ENCODE peak calls at places on chromosomes 16 and 17, in six cellular contexts. Z is GM12878, E is A549, S is HepG2, G is K562, U is endothelial cell of umbilical vein. Q is an unnamed sample.
A peak's percentile ranks its signal among the peaks of the same experiment; 100 is the strongest.

GRCh38 chr16:83971165-83972130 is 3.4 kb downstream of the NECAB2 start:
- DNase-seq in Z (no peak), E (no peak), S (no peak), G (no peak), U (no peak), Q (no peak)

GRCh38 chr17:74010903-74011302 is 192.6 kb upstream of the RPL38 start:
- DNase-seq in Z (no peak), E (no peak), S (no peak), G (no peak), U (no peak), Q (no peak)

GRCh38 chr17:77358801-77359716 is 218.3 kb downstream of the SEC14L1 start:
- DNase-seq in Z (no peak), E (no peak), S (no peak), G (no peak), U (no peak), Q (no peak)

GRCh38 chr17:68491864-68492263 is 20.4 kb upstream of the PRKAR1A start:
- DNase-seq in Z (no peak), E (no peak), S (no peak), G (no peak), U (no peak), Q (no peak)

GRCh38 chr16:89437991-89438390 is 52.4 kb downstream of the ANKRD11 start:
- DNase-seq in Z (no peak), E (no peak), S (no peak), G (no peak), U (no peak), Q (no peak)

GRCh38 chr17:6667516-6667915 is 16.0 kb downstream of the C17orf100 start:
- DNase-seq in Z (no peak), E (no peak), S (no peak), G (no peak), U (no peak), Q (peak; percentile 17)

GRCh38 chr16:70383421-70383960 is 36.8 kb downstream of the DDX19A start:
- DNase-seq in Z (no peak), E (no peak), S (no peak), G (no peak), U (no peak), Q (no peak)

GRCh38 chr16:15777533-15778203 is 79.2 kb downstream of the MYH11 start:
- DNase-seq in Z (no peak), E (peak; percentile 74), S (peak; percentile 85), G (peak; percentile 66), U (peak; percentile 54), Q (peak; percentile 66)

GRCh38 chr17:42200702-42201101 is 6.4 kb upstream of the GHDC start:
- DNase-seq in Z (no peak), E (no peak), S (no peak), G (no peak), U (no peak), Q (no peak)

GRCh38 chr16:17270683-17271109 is 200.1 kb downstream of the XYLT1 start:
- DNase-seq in Z (no peak), E (no peak), S (no peak), G (no peak), U (no peak), Q (no peak)

GRCh38 chr16:1771072-1771863 is at the start of gene NME3:
- DNase-seq in Z (no peak), E (peak; percentile 76), S (peak; percentile 17), G (peak; percentile 73), U (peak; percentile 60), Q (peak; percentile 73)
- TF ChIP-seq MYC in Z (no peak), E (no peak), S (no peak), G (no peak), U (no peak), Q (no peak)

DNA sequence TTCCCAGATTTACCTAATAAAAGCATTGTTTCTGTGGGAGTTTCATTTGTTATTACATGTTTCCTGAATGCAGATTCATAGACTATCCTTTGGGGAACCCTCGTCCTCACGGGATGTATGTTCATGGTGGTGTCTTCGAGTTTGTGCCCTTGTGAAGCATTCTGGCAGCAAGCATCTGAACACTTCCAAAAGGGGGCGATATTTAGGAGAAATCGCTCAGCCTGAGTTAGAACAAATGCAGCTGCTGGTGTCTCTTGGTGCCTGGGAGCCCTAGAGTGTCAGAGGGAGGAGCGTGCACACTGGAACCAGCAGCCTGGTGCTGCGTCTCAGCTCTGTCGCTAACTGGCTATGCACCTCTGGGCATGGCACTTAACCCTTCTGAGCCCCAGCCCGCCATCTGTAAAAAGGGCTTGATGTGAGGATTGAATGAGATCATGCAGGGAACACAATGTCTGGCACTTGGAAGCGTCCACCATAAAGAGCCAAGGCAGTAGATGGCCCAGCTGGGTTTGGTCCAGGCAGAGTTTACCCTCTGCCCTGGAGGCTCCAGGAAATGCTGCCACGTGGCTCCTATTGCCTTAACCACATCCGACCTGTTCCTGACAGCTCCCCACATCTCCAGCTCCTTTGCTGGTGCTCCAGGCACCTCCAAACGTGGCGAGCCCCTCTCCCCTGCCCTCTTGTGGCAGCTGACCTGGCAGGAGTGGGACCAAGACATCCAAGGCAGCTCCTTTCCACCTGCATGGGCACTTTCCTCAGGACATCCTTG is 25.0 kb upstream of the C16orf78 start:
- DNase-seq in Z (no peak), E (no peak), S (no peak), G (no peak), U (no peak), Q (peak; percentile 20)
- TF ChIP-seq CTCF in Z (no peak), E (no peak), S (peak; percentile 17), G (peak; percentile 34), U (no peak), Q (peak; percentile 18)

GRCh38 chr16:56425439-56425832 is at the start of gene AMFR:
- DNase-seq in Z (no peak), E (peak; percentile 75), S (peak; percentile 74), G (peak; percentile 92), U (peak; percentile 67), Q (peak; percentile 89)
- TF ChIP-seq POLR2A in Z (peak; percentile 48), E (peak; percentile 51), S (no peak), G (no peak), U (peak; percentile 32), Q (no peak)

GRCh38 chr16:57505169-57505568 is 18.9 kb upstream of the DOK4 start:
- DNase-seq in Z (no peak), E (no peak), S (no peak), G (no peak), U (no peak), Q (no peak)

GRCh38 chr16:57504001-57504400 is 17.7 kb upstream of the DOK4 start:
- DNase-seq in Z (no peak), E (no peak), S (no peak), G (no peak), U (no peak), Q (no peak)

GRCh38 chr16:57503366-57503765 is 17.1 kb upstream of the DOK4 start:
- DNase-seq in Z (no peak), E (no peak), S (no peak), G (peak; percentile 46), U (no peak), Q (no peak)

GRCh38 chr16:57502048-57502775 is 15.9 kb upstream of the DOK4 start:
- DNase-seq in Z (no peak), E (no peak), S (no peak), G (no peak), U (no peak), Q (no peak)

GRCh38 chr16:57504491-57504890 is 18.2 kb upstream of the DOK4 start:
- DNase-seq in Z (no peak), E (no peak), S (no peak), G (no peak), U (no peak), Q (no peak)
- TF ChIP-seq MYC in Z (no peak), E (no peak), S (no peak), G (no peak), U (no peak), Q (no peak)